ENCODE peak calls at places on chromosomes 6 and 20, in six cellular contexts. U, X, Z, I, G and Y are unnamed samples.

GRCh38 chr20:9474835-9475413 is 39.5 kb upstream of the LAMP5 start:
- DNase-seq in I (no peak), G (no peak), Z (no peak), X (no peak), U (no peak), Y (no peak)

GRCh38 chr20:7637184-7637583 is 303.1 kb downstream of the HAO1 start:
- DNase-seq in Z (peak; percentile 50), U (no peak), I (no peak), G (no peak), X (no peak), Y (no peak)

GRCh38 chr6:38599261-38599660 is 40.5 kb downstream of the BTBD9 start:
- DNase-seq in X (no peak), U (no peak), I (no peak), Z (no peak), G (no peak), Y (no peak)

GRCh38 chr6:14142816-14143215 is 25.2 kb downstream of the CD83 start:
- DNase-seq in Z (no peak), I (no peak), G (no peak), X (no peak), U (no peak), Y (no peak)

GRCh38 chr20:41386502-41387427 is 20.1 kb upstream of the EMILIN3 start:
- DNase-seq in G (no peak), I (no peak), U (no peak), Z (no peak), X (no peak), Y (no peak)

GRCh38 chr20:39913274-39913673 is 775.8 kb downstream of the MAFB start:
- DNase-seq in X (no peak), Z (no peak), I (no peak), U (no peak), G (no peak), Y (no peak)

GRCh38 chr6:16729183-16729696 is 32.0 kb downstream of the ATXN1 start:
- DNase-seq in G (peak; percentile 95), Z (peak; percentile 47), X (no peak), U (peak; percentile 42), I (no peak), Y (peak; percentile 99)

GRCh38 chr20:35715611-35716010 is 16.4 kb downstream of the ROMO1 start:
- DNase-seq in Z (no peak), I (no peak), U (no peak), X (no peak), G (no peak), Y (no peak)

GRCh38 chr6:15755555-15755954 is 92.7 kb upstream of the DTNBP1 start:
- DNase-seq in I (no peak), X (no peak), G (no peak), U (no peak), Z (no peak), Y (no peak)

GRCh38 chr6:169229611-169230321 is 23.9 kb downstream of the THBS2 start:
- DNase-seq in I (no peak), X (no peak), U (no peak), G (no peak), Z (no peak), Y (no peak)

GRCh38 chr6:14704383-14705271 is 541.2 kb upstream of the JARID2 start:
- DNase-seq in X (no peak), Z (no peak), I (no peak), U (no peak), G (no peak), Y (peak; percentile 39)

GRCh38 chr6:166942393-166943168 is 13.8 kb downstream of the RNASET2 start:
- DNase-seq in I (no peak), Z (peak; percentile 88), X (peak; percentile 89), G (no peak), U (no peak), Y (peak; percentile 64)

GRCh38 chr20:32465092-32465900 is 107.2 kb downstream of the ASXL1 start:
- DNase-seq in U (peak; percentile 88), G (peak; percentile 98), I (no peak), Z (peak; percentile 88), X (no peak), Y (no peak)

GRCh38 chr20:2261105-2261504 is 34.7 kb upstream of the TGM3 start:
- DNase-seq in I (no peak), G (peak; percentile 73), U (peak; percentile 83), Z (no peak), X (no peak), Y (no peak)

GRCh38 chr6:28212510-28213212 is 12.4 kb upstream of the ZSCAN9 start:
- DNase-seq in G (peak; percentile 79), X (peak; percentile 82), U (peak; percentile 87), Z (peak; percentile 90), I (peak; percentile 77), Y (peak; percentile 90)

GRCh38 chr20:9035129-9035528 is 33.8 kb upstream of the PLCB4 start:
- DNase-seq in G (no peak), I (no peak), U (peak; percentile 75), X (no peak), Z (no peak), Y (peak; percentile 47)

GRCh38 chr6:37081042-37081607 is 75.7 kb downstream of the FGD2 start:
- DNase-seq in I (no peak), Z (no peak), X (no peak), G (no peak), U (no peak), Y (no peak)

GRCh38 chr20:17498641-17499040 is 32.5 kb downstream of the BFSP1 start:
- DNase-seq in X (no peak), I (no peak), G (no peak), U (no peak), Z (no peak), Y (no peak)

GRCh38 chr6:13924949-13925881 is at the start of gene RNF182:
- DNase-seq in Z (peak; percentile 18), U (no peak), X (peak; percentile 90), I (no peak), G (no peak), Y (peak; percentile 18)

GRCh38 chr6:13702809-13703302 is 8.8 kb downstream of the RANBP9 start:
- DNase-seq in X (peak; percentile 45), U (no peak), I (no peak), Z (no peak), G (no peak), Y (peak; percentile 86)

GRCh38 chr6:3455490-3456394 is 1.1 kb downstream of the SLC22A23 start:
- DNase-seq in G (peak; percentile 38), U (peak; percentile 9), Z (peak; percentile 24), X (peak; percentile 41), I (no peak), Y (no peak)

GRCh38 chr6:156995502-156995901 is 218.3 kb downstream of the ARID1B start:
- DNase-seq in U (no peak), G (no peak), I (no peak), X (no peak), Z (no peak), Y (no peak)

GRCh38 chr6:54236984-54237383 is 71.3 kb upstream of the TINAG start:
- DNase-seq in Z (no peak), U (peak; percentile 1), I (no peak), G (no peak), X (no peak), Y (no peak)

GRCh38 chr20:4563534-4563933 is 158.2 kb upstream of the PRND start:
- DNase-seq in Z (peak; percentile 65), I (no peak), X (peak; percentile 6), U (peak; percentile 69), G (peak; percentile 44), Y (peak; percentile 64)

GRCh38 chr20:44721785-44722054 is 6.6 kb downstream of the CCN5 start:
- DNase-seq in U (no peak), X (no peak), G (no peak), Z (no peak), I (no peak), Y (no peak)
- TF ChIP-seq MAX in U (no peak), X (no peak), G (no peak), Z (no peak), I (no peak), Y (no peak)

GRCh38 chr6:134288538-134289203 is 29.2 kb downstream of the SGK1 start:
- DNase-seq in U (peak; percentile 64), X (no peak), I (no peak), G (no peak), Z (peak; percentile 74), Y (peak; percentile 89)
- TF ChIP-seq MYC in U (no peak), X (no peak), I (no peak), G (no peak), Z (no peak), Y (peak; percentile 76)

GRCh38 chr6:163432300-163432699 is 17.8 kb downstream of the QKI start:
- DNase-seq in X (no peak), G (no peak), I (no peak), Z (no peak), U (no peak), Y (no peak)
- TF ChIP-seq CTCF in X (no peak), G (no peak), I (no peak), Z (no peak), U (no peak), Y (no peak)

DNA sequence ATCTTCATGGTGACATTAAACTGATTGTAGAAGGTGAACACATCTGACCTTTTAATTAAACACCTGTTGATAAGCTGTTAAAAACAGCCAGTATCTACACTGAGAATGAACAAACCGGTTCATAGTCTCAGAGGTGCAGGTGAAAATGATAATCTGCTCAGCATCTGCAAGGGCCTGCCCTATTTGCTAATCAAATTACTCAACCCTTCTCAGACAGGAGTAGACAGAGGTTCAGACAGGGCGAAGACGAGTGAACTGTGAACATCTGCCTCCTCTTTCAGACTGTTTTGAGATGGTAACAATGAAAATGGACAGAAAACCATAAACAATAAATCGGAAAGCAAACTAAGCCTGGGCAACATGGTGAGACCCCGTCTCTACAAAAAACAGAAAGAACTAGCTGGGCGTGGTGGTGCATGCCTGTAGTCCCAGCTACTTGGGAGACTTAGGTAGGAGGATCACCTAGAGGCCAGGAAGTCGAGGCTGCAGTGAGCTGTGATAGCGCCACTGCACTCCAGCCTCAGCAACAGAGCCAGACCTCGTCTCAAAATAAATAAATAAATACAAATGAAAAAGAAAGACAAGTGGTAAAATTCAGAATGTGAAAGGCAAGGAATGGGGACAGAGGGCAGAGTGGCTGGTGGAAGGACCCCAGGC is 55.9 kb downstream of the NINL start:
- DNase-seq in U (no peak), X (no peak), G (no peak), Z (no peak), I (no peak), Y (no peak)
- TF ChIP-seq MAX in U (no peak), X (no peak), G (no peak), Z (no peak), I (no peak), Y (no peak)

GRCh38 chr6:2196079-2196679 is 49.2 kb downstream of the GMDS start:
- DNase-seq in G (peak; percentile 40), Z (peak; percentile 88), U (peak; percentile 41), I (peak; percentile 13), X (peak; percentile 31), Y (peak; percentile 62)
- TF ChIP-seq MYC in G (no peak), Z (no peak), U (no peak), I (no peak), X (no peak), Y (no peak)

DNA sequence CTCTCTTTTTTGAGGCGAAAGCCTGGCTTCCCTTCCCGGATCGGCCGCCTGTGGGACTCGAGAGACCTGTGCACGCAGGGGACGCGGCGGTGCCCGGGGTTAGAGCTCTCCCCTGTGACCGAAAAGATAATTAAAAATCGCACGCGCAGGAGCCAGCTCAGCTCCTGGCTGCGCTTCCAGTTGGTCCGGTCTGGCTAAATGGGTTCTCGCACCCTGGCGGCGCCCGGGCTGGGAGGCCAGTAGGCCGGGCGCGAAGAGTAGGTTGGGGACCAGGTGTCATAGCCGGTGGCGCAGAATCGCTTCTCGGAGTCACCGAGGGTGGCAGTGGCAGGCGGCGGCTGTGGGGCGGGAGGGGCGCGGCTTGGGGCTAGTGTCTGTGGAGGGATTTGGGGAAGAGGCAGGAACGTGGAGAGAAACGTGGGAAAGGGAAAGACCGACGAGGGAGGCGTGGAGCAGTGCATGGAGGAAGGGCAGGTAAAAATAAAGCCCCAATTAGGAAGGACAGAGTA is 41.9 kb upstream of the SUPT3H start:
- DNase-seq in Z (peak; percentile 22), U (peak; percentile 47), I (no peak), X (peak; percentile 62), G (peak; percentile 42), Y (peak; percentile 89)
- TF ChIP-seq CTCF in Z (no peak), U (peak; percentile 27), I (peak; percentile 22), X (peak; percentile 95), G (peak; percentile 75), Y (peak; percentile 20)